ENCODE peak calls at places on chromosomes 11 and 22, in eight cellular contexts. F, Q, D, Z, V, W, P and Y are unnamed samples.

GRCh38 chr11:60282291-60282690 is 1.8 kb downstream of the MS4A4A start:
- DNase-seq in F (no peak), Q (no peak), D (peak; percentile 13), Z (no peak), V (no peak), W (no peak), P (no peak), Y (no peak)

GRCh38 chr22:29768052-29768680 is 997 bp downstream of the UQCR10 start:
- DNase-seq in F (no peak), Q (no peak), D (peak; percentile 34), Z (no peak), V (no peak), W (no peak), P (no peak), Y (no peak)

GRCh38 chr11:104091281-104092071 is 55.0 kb downstream of the DDI1 start:
- DNase-seq in F (no peak), Q (no peak), D (no peak), Z (no peak), V (no peak), W (no peak), P (no peak), Y (no peak)

GRCh38 chr11:125514336-125515101 is 18.5 kb upstream of the FEZ1 start:
- DNase-seq in F (no peak), Q (peak; percentile 31), D (peak; percentile 46), Z (no peak), V (peak; percentile 3), W (peak; percentile 75), P (no peak), Y (peak; percentile 72)

GRCh38 chr11:2212411-2213251 is 41.0 kb upstream of the TH start:
- DNase-seq in F (no peak), Q (no peak), D (no peak), Z (no peak), V (no peak), W (peak; percentile 19), P (no peak), Y (no peak)

GRCh38 chr11:70334351-70334995 is 63.9 kb upstream of the CTTN start:
- DNase-seq in F (no peak), Q (no peak), D (no peak), Z (no peak), V (no peak), W (no peak), P (no peak), Y (no peak)

GRCh38 chr11:117910941-117911630 is 18.1 kb downstream of the TMPRSS13 start:
- DNase-seq in F (no peak), Q (no peak), D (no peak), Z (no peak), V (no peak), W (peak; percentile 4), P (no peak), Y (no peak)

GRCh38 chr11:17771841-17772401 is 37.3 kb downstream of the KCNC1 start:
- DNase-seq in F (no peak), Q (no peak), D (no peak), Z (no peak), V (no peak), W (no peak), P (no peak), Y (no peak)

GRCh38 chr11:48081151-48082010 is 101.0 kb downstream of the PTPRJ start:
- DNase-seq in F (peak; percentile 85), Q (peak; percentile 79), D (peak; percentile 82), Z (no peak), V (no peak), W (peak; percentile 56), P (peak; percentile 80), Y (no peak)